ENCODE peak calls at places on chromosomes 12 and 14, in seven cellular contexts. B is effector memory CD8-positive, alpha-beta T cell; T is EL; J is OCI-M1; G is endodermal cell; K is iris pigment epithelial cell; I is naive thymus-derived CD4-positive, alpha-beta T cell. D is an unnamed sample.

GRCh38 chr12:90741611-90742010 is 213.4 kb downstream of the CCER1 start:
- DNase-seq in K (no peak), G (no peak), I (no peak), T (peak), B (no peak), J (no peak), D (no peak)

GRCh38 chr12:54980341-54980740 is 4.2 kb downstream of the TESPA1 start:
- DNase-seq in I (no peak), T (no peak), B (no peak), J (peak), G (no peak), K (no peak), D (no peak)

GRCh38 chr12:96514328-96514727 is 25.0 kb downstream of the CFAP54 start:
- DNase-seq in B (no peak), J (no peak), I (no peak), G (no peak), T (no peak), K (peak), D (no peak)

GRCh38 chr12:108750471-108751402 is 19.4 kb upstream of the CORO1C start:
- DNase-seq in J (no peak), B (no peak), K (no peak), I (no peak), T (no peak), G (peak), D (no peak)

GRCh38 chr12:125262866-125263265 is 197.6 kb downstream of the AACS start:
- DNase-seq in K (no peak), J (no peak), G (no peak), I (no peak), T (no peak), B (no peak), D (no peak)

GRCh38 chr12:24252580-24252979 is 303.1 kb upstream of the SOX5 start:
- DNase-seq in B (no peak), K (no peak), T (no peak), I (no peak), G (no peak), J (no peak), D (no peak)

GRCh38 chr12:50569321-50569720 is 64.5 kb downstream of the DIP2B start:
- DNase-seq in J (no peak), T (no peak), G (no peak), K (no peak), B (no peak), I (no peak), D (no peak)

GRCh38 chr14:23366163-23366921 is 1.4 kb upstream of the EFS start:
- DNase-seq in T (peak), K (peak), G (peak), B (no peak), I (no peak), J (no peak), D (no peak)

GRCh38 chr14:61581340-61581739 is 114.0 kb upstream of the HIF1A start:
- DNase-seq in K (no peak), J (no peak), I (no peak), B (no peak), T (no peak), G (peak), D (no peak)

GRCh38 chr14:20559461-20559904 is 1.4 kb downstream of the RNASE9 start:
- DNase-seq in K (no peak), I (no peak), T (no peak), J (no peak), B (no peak), G (no peak), D (no peak)

GRCh38 chr12:40325349-40325960 is 100.7 kb downstream of the LRRK2 start:
- DNase-seq in G (peak), K (peak), B (no peak), J (peak), I (no peak), T (peak), D (peak)

GRCh38 chr14:101876539-101876938 is 87.8 kb upstream of the DYNC1H1 start:
- DNase-seq in K (peak), B (peak), I (no peak), T (peak), G (no peak), J (peak), D (no peak)

GRCh38 chr12:7716391-7716790 is 5.2 kb downstream of the DPPA3 start:
- DNase-seq in T (peak), J (peak), I (no peak), B (no peak), G (no peak), K (no peak), D (no peak)

GRCh38 chr14:103540816-103541493 is 12.0 kb downstream of the TRMT61A start:
- DNase-seq in K (no peak), J (no peak), T (no peak), I (no peak), B (no peak), G (no peak), D (no peak)

GRCh38 chr14:56216631-56217379 is 98.6 kb downstream of the PELI2 start:
- DNase-seq in K (peak), T (peak), B (no peak), I (no peak), G (no peak), J (peak), D (no peak)

GRCh38 chr14:63432228-63432627 is 110.9 kb downstream of the PPP2R5E start:
- DNase-seq in B (no peak), J (no peak), K (no peak), I (no peak), G (no peak), T (no peak), D (no peak)

GRCh38 chr12:132761032-132761910 is at the start of gene ANKLE2:
- DNase-seq in J (peak), B (peak), I (peak), G (peak), K (peak), T (peak), D (peak)

GRCh38 chr12:82383930-82384513 is 25.7 kb downstream of the METTL25 start:
- DNase-seq in G (no peak), I (no peak), T (peak), K (peak), J (peak), B (no peak), D (peak)

GRCh38 chr12:57001448-57001906 is 4.9 kb downstream of the ZBTB39 start:
- DNase-seq in K (peak), I (no peak), T (peak), B (peak), J (peak), G (peak), D (peak)

GRCh38 chr12:4278582-4278939 is 5.0 kb downstream of the CCND2 start:
- DNase-seq in J (no peak), T (no peak), B (no peak), K (peak), G (no peak), I (no peak), D (no peak)

GRCh38 chr14:100142073-100143040 is 17.1 kb downstream of the DEGS2 start:
- DNase-seq in G (no peak), B (no peak), T (no peak), J (peak), I (no peak), K (no peak), D (peak)

GRCh38 chr14:94539181-94539580 is 22.1 kb upstream of the SERPINA4 start:
- DNase-seq in J (no peak), G (peak), K (no peak), I (no peak), B (no peak), T (no peak), D (no peak)

GRCh38 chr14:104732355-104732804 is 8.4 kb downstream of the ADSS1 start:
- DNase-seq in J (no peak), B (no peak), T (no peak), K (no peak), G (no peak), I (no peak), D (peak)

GRCh38 chr14:104222396-104223036 is 84.1 kb downstream of the KIF26A start:
- DNase-seq in G (no peak), T (no peak), B (no peak), K (no peak), J (no peak), I (no peak), D (no peak)

GRCh38 chr12:6700646-6701051 is at the start of gene PIANP:
- DNase-seq in I (peak), J (no peak), B (peak), T (peak), K (no peak), G (peak), D (peak)

GRCh38 chr14:42872775-42873174 is 1266.1 kb downstream of the LRFN5 start:
- DNase-seq in T (no peak), K (no peak), I (no peak), B (no peak), G (no peak), J (no peak), D (no peak)

GRCh38 chr12:57235012-57235727 is 5.7 kb downstream of the SHMT2 start:
- DNase-seq in B (no peak), J (peak), I (peak), K (peak), T (no peak), G (peak), D (no peak)

GRCh38 chr12:95303476-95303875 is 85.9 kb downstream of the VEZT start:
- DNase-seq in K (peak), T (peak), I (no peak), B (no peak), G (no peak), J (no peak), D (no peak)

D was measured in Calu3.